ENCODE peak calls at places on chromosome 18, in six cellular contexts. S is fibroblast of lung, A is pancreas, F is RWPE2, E is HepG2, J is cardiac fibroblast. V is an unnamed sample.

GRCh38 chr18:46374850-46375249 is 270.7 kb downstream of the HAUS1 start:
- DNase-seq in F (no peak), A (no peak), J (no peak), S (no peak), E (no peak), V (no peak)

GRCh38 chr18:10040287-10041011 is 126.6 kb downstream of the VAPA start:
- DNase-seq in E (no peak), J (peak), S (peak), F (no peak), A (peak), V (no peak)

GRCh38 chr18:36600548-36600947 is 228.3 kb downstream of the TPGS2 start:
- DNase-seq in E (no peak), J (no peak), S (no peak), A (no peak), F (no peak), V (no peak)

GRCh38 chr18:13501896-13502295 is 224.5 kb downstream of the FAM210A start:
- DNase-seq in S (no peak), A (no peak), J (no peak), F (no peak), E (no peak), V (no peak)

GRCh38 chr18:24764766-24765165 is 304.3 kb downstream of the HRH4 start:
- DNase-seq in F (no peak), J (no peak), A (no peak), S (peak), E (no peak), V (no peak)

GRCh38 chr18:54147439-54147838 is 77.0 kb downstream of the MBD2 start:
- DNase-seq in S (no peak), J (no peak), A (no peak), E (no peak), F (no peak), V (no peak)

GRCh38 chr18:23650963-23651927 is 11.5 kb downstream of the ANKRD29 start:
- DNase-seq in A (no peak), F (no peak), S (peak), E (peak), J (peak), V (no peak)

GRCh38 chr18:49666045-49666444 is 104.2 kb downstream of the LIPG start:
- DNase-seq in A (no peak), S (peak), J (peak), E (no peak), F (no peak), V (no peak)

GRCh38 chr18:44813586-44813985 is 132.9 kb downstream of the SETBP1 start:
- DNase-seq in A (no peak), F (no peak), J (no peak), S (no peak), E (no peak), V (no peak)

GRCh38 chr18:13218376-13219011 is at the start of gene LDLRAD4:
- DNase-seq in A (peak), F (no peak), S (no peak), E (no peak), J (no peak), V (peak)

GRCh38 chr18:3661121-3661520 is 211.1 kb downstream of the TGIF1 start:
- DNase-seq in A (peak), E (no peak), J (no peak), F (no peak), S (no peak), V (no peak)

GRCh38 chr18:10195529-10195928 is 258.9 kb upstream of the APCDD1 start:
- DNase-seq in E (no peak), J (no peak), F (no peak), S (no peak), A (no peak), V (no peak)

GRCh38 chr18:2111456-2111855 is 459.8 kb downstream of the METTL4 start:
- DNase-seq in A (no peak), J (peak), F (no peak), E (no peak), S (no peak), V (no peak)

GRCh38 chr18:26480897-26481795 is 67.2 kb downstream of the KCTD1 start:
- DNase-seq in S (peak), A (no peak), J (peak), F (no peak), E (peak), V (no peak)

GRCh38 chr18:51235011-51235789 is 37.7 kb upstream of the MEX3C start:
- DNase-seq in J (peak), A (no peak), E (no peak), S (no peak), F (no peak), V (no peak)

GRCh38 chr18:22346342-22346967 is 71.3 kb downstream of the CTAGE1 start:
- DNase-seq in E (no peak), F (no peak), A (peak), J (peak), S (peak), V (no peak)

GRCh38 chr18:49690307-49690706 is 123.0 kb downstream of the ACAA2 start:
- DNase-seq in J (peak), A (no peak), E (no peak), F (no peak), S (peak), V (no peak)

GRCh38 chr18:3054214-3054613 is 41.3 kb upstream of the LPIN2 start:
- DNase-seq in A (no peak), E (no peak), F (no peak), J (no peak), S (no peak), V (no peak)

GRCh38 chr18:63317982-63318881 is 1.3 kb downstream of the BCL2 start:
- DNase-seq in F (no peak), E (no peak), A (peak), S (no peak), J (no peak), V (peak)

GRCh38 chr18:29028560-29028959 is 851.6 kb upstream of the CDH2 start:
- DNase-seq in F (no peak), A (no peak), E (no peak), S (no peak), J (no peak), V (peak)

GRCh38 chr18:63831080-63831788 is 56.0 kb downstream of the SERPINB7 start:
- DNase-seq in S (peak), E (no peak), F (no peak), J (peak), A (no peak), V (no peak)

GRCh38 chr18:46070683-46071614 is 1.1 kb downstream of the PSTPIP2 start:
- DNase-seq in A (no peak), J (no peak), S (no peak), F (no peak), E (no peak), V (no peak)

GRCh38 chr18:45168883-45169585 is 446.2 kb upstream of the SLC14A2 start:
- DNase-seq in S (peak), A (no peak), J (peak), F (peak), E (no peak), V (no peak)

GRCh38 chr18:51623653-51624052 is 426.2 kb upstream of the MEX3C start:
- DNase-seq in E (no peak), J (peak), F (no peak), S (no peak), A (no peak), V (no peak)

GRCh38 chr18:34710430-34711386 is 610 bp downstream of the DTNA start:
- DNase-seq in J (peak), E (no peak), A (no peak), S (peak), F (no peak), V (no peak)

GRCh38 chr18:26421503-26421902 is 126.8 kb downstream of the KCTD1 start:
- DNase-seq in J (no peak), A (no peak), E (no peak), F (no peak), S (no peak), V (no peak)

GRCh38 chr18:36809590-36810381 is 19.0 kb downstream of the TPGS2 start:
- DNase-seq in S (peak), F (no peak), A (peak), J (peak), E (peak), V (no peak)

GRCh38 chr18:7904529-7904928 is 337.4 kb downstream of the PTPRM start:
- DNase-seq in E (no peak), A (no peak), J (no peak), F (no peak), S (peak), V (no peak)

GRCh38 chr18:47204908-47205522 is 28.9 kb upstream of the IER3IP1 start:
- DNase-seq in E (peak), A (peak), F (no peak), J (peak), S (peak), V (no peak)

GRCh38 chr18:43022874-43023273 is 92.6 kb downstream of the RIT2 start:
- DNase-seq in E (no peak), F (no peak), A (no peak), J (peak), S (peak), V (no peak)

GRCh38 chr18:13726972-13727331 is 479 bp downstream of the RNMT start:
- DNase-seq in E (peak), A (no peak), F (peak), J (peak), S (no peak), V (peak)

GRCh38 chr18:75016025-75016717 is 192.8 kb downstream of the PTGR3 start:
- DNase-seq in E (no peak), A (no peak), S (no peak), F (no peak), J (no peak), V (no peak)

GRCh38 chr18:69250305-69251151 is 150.2 kb upstream of the DOK6 start:
- DNase-seq in E (no peak), F (no peak), A (no peak), S (peak), J (peak), V (no peak)

GRCh38 chr18:1663879-1664705 is 759.4 kb downstream of the ADCYAP1 start:
- DNase-seq in F (no peak), A (peak), S (no peak), J (peak), E (peak), V (no peak)

GRCh38 chr18:14074187-14074586 is 58.0 kb downstream of the ZNF519 start:
- DNase-seq in F (no peak), S (no peak), J (no peak), A (no peak), E (no peak), V (no peak)

GRCh38 chr18:8478166-8478967 is 130.9 kb upstream of the RAB12 start:
- DNase-seq in J (peak), S (peak), E (peak), F (no peak), A (peak), V (no peak)

GRCh38 chr18:74064510-74064909 is 83.1 kb downstream of the FBXO15 start:
- DNase-seq in F (no peak), A (no peak), S (no peak), E (no peak), J (no peak), V (no peak)

GRCh38 chr18:55488473-55488872 is 99.5 kb downstream of the TCF4 start:
- DNase-seq in E (no peak), J (no peak), A (no peak), F (no peak), S (no peak), V (no peak)

GRCh38 chr18:55491606-55492005 is 96.4 kb downstream of the TCF4 start:
- DNase-seq in E (no peak), S (no peak), F (no peak), J (no peak), A (no peak), V (no peak)

GRCh38 chr18:55487997-55488396 is 100.0 kb downstream of the TCF4 start:
- DNase-seq in E (no peak), F (no peak), A (no peak), J (no peak), S (no peak), V (no peak)

GRCh38 chr18:55489034-55489741 is 98.8 kb downstream of the TCF4 start:
- DNase-seq in J (no peak), F (no peak), S (no peak), E (no peak), A (no peak), V (no peak)

DNA sequence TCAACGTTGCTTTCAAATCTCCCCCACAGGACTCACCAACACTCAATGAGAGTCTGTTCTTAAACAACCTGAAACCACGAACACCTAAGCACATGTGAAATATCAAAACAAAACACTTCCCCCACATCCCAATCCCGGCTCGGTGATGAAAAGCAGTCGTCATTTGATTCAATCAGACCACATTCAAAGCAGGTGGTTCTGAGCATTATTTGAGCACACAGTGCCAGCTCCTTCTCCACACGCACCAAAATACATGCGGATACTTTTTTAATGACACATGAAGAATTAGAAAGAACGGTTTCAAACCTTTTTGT is 98.3 kb downstream of the TCF4 start:
- DNase-seq in A (no peak), J (no peak), S (peak), F (no peak), E (no peak), V (no peak)
- H3K4me3 ChIP-seq in A (no peak), J (no peak), S (no peak), F (no peak), E (no peak), V (no peak)

GRCh38 chr18:79540914-79541301 is 138.7 kb upstream of the CTDP1 start:
- DNase-seq in S (no peak), F (no peak), J (no peak), E (no peak), A (no peak), V (no peak)
- H3K4me3 ChIP-seq in S (no peak), F (no peak), J (no peak), E (no peak), A (no peak), V (no peak)

GRCh38 chr18:27564066-27564465 is 379.0 kb upstream of the CHST9 start:
- DNase-seq in S (no peak), A (no peak), E (no peak), J (no peak), F (no peak), V (no peak)

DNA sequence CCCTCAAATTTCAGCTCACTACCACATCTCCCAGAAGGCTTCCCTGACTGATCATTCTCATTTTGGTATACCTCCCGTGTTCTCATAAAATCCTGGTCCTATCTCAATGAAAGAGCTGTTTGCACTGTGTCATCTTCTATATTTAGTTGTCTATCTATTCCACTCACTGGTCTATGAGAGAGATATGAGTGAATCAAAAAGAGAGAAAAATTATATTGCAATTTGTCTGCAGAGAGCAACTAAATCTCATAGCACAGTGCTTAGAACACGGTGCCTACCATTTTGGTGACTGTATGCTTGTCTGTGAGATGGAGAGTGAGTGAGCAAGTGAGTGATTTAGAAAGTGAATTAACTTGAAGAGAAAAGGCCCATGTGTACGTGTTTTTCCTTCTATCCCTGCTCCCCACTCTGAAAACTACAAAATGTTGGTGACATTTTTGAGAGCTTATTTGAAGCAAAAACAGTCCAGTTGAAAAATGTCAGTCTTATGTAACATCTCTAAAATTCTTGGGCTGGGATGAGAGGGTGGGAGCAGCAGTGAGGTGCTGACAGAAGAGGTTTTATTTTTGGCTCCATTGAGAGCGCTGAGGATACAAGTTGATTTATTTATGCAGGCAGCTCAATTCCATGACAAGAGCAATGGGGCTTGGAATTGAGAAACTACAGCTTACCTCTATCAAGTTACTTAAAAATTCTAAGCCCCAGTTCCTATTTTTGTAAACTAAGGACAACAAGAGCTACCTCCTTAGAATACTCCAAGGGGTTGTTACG is 373.5 kb upstream of the CHST9 start:
- DNase-seq in J (no peak), S (no peak), E (no peak), F (no peak), A (no peak), V (no peak)
- H3K4me3 ChIP-seq in J (no peak), S (no peak), E (no peak), F (no peak), A (no peak), V (no peak)

DNA sequence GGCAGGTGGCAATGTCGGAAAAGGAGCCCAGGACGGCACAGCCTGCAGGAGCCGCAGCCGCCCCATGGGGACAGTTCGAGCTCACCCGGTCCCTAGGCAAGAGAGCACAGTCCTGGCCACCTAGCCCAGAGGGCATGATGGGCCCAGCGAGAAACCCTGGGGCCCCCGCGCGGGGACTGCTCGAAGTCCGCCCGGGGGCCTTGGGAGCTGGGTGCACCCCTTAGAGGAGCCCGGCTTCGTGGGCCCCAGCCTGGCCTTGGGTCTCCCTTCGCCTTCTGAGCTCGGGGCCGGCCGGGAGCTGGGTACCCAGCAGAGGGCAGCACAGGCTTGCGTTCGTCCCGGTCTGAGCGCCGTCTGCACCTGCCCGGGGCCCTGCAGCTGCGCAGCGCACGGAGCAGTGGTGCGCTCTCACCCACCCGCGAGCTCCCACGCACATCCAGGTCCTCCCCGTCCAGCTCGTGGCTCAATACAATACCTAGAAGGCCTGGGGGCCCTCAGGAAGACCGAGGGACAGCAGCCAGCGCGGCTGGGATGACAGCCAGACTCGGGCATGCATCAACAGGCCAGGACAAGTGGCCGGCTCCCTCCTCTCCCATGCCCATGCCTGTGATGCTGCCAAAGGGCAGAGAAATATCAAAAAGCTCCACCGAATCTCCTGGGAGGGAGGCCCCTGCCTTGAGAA is 96.2 kb upstream of the ZNF532 start:
- DNase-seq in E (peak), S (peak), A (peak), F (peak), J (peak), V (peak)
- H3K4me3 ChIP-seq in E (peak), S (no peak), A (peak), F (peak), J (peak), V (peak)

GRCh38 chr18:40738321-40738880 is 1216.6 kb upstream of the PIK3C3 start:
- DNase-seq in A (no peak), J (no peak), F (no peak), E (no peak), S (no peak), V (no peak)
- H3K4me3 ChIP-seq in A (no peak), J (no peak), F (no peak), E (no peak), S (no peak), V (no peak)

V was measured in dorsolateral prefrontal cortex.